ENCODE peak calls at places on chromosomes 1 and 21, in nine cellular contexts. G, D, E, P, H, Q, I, R and M are unnamed samples.

GRCh38 chr1:63827411-63828321 is 53.8 kb downstream of the ROR1 start:
- DNase-seq in G (no peak), D (peak; percentile 84), E (no peak), P (no peak), H (no peak), Q (no peak), I (no peak), R (no peak), M (no peak)

GRCh38 chr21:16195896-16196443 is 466.2 kb downstream of the USP25 start:
- DNase-seq in G (no peak), D (peak; percentile 30), E (no peak), P (no peak), H (no peak), Q (peak; percentile 48), I (no peak), R (no peak), M (no peak)

GRCh38 chr1:172971241-172971640 is 79.5 kb downstream of the TNFSF18 start:
- DNase-seq in G (no peak), D (no peak), E (no peak), P (peak; percentile 58), H (no peak), Q (no peak), I (no peak), R (no peak), M (no peak)

GRCh38 chr21:37878946-37879660 is 37.2 kb downstream of the KCNJ6 start:
- DNase-seq in G (no peak), D (peak; percentile 86), E (no peak), P (no peak), H (no peak), Q (peak; percentile 79), I (no peak), R (no peak), M (no peak)

GRCh38 chr1:172883387-172883791 is 167.4 kb downstream of the TNFSF18 start:
- DNase-seq in G (no peak), D (peak; percentile 69), E (no peak), P (peak; percentile 48), H (no peak), Q (no peak), I (no peak), R (no peak), M (no peak)

GRCh38 chr1:63155437-63155836 is 166.9 kb upstream of the FOXD3 start:
- DNase-seq in G (no peak), D (no peak), E (no peak), P (no peak), H (no peak), Q (no peak), I (no peak), R (no peak), M (no peak)

GRCh38 chr1:61388586-61388985 is 306.2 kb downstream of the NFIA start:
- DNase-seq in G (no peak), D (peak; percentile 27), E (peak; percentile 10), P (no peak), H (no peak), Q (peak; percentile 81), I (no peak), R (no peak), M (peak; percentile 17)

GRCh38 chr1:187264995-187265602 is 436.4 kb downstream of the PLA2G4A start:
- DNase-seq in G (peak; percentile 37), D (peak; percentile 86), E (no peak), P (no peak), H (no peak), Q (peak; percentile 75), I (no peak), R (peak; percentile 76), M (peak; percentile 27)

GRCh38 chr1:167137285-167138192 is 43.7 kb downstream of the STYXL2 start:
- DNase-seq in G (no peak), D (no peak), E (no peak), P (no peak), H (no peak), Q (no peak), I (no peak), R (no peak), M (no peak)

GRCh38 chr1:155913969-155914757 is 3.0 kb upstream of the RIT1 start:
- DNase-seq in G (no peak), D (peak; percentile 56), E (no peak), P (peak; percentile 50), H (no peak), Q (peak; percentile 26), I (no peak), R (no peak), M (no peak)

GRCh38 chr1:165222580-165222979 is 133.9 kb downstream of the LMX1A start:
- DNase-seq in G (no peak), D (no peak), E (no peak), P (no peak), H (no peak), Q (no peak), I (no peak), R (no peak), M (no peak)

GRCh38 chr1:33634806-33635205 is 162.4 kb downstream of the ZSCAN20 start:
- DNase-seq in G (peak; percentile 62), D (peak; percentile 53), E (no peak), P (peak; percentile 86), H (no peak), Q (peak; percentile 7), I (no peak), R (no peak), M (no peak)

GRCh38 chr1:242081446-242081845 is 82.5 kb upstream of the MAP1LC3C start:
- DNase-seq in G (no peak), D (peak; percentile 24), E (no peak), P (no peak), H (no peak), Q (peak; percentile 55), I (no peak), R (no peak), M (no peak)

GRCh38 chr1:212162635-212163034 is 122.6 kb upstream of the PPP2R5A start:
- DNase-seq in G (no peak), D (peak; percentile 60), E (peak; percentile 16), P (peak; percentile 65), H (peak; percentile 22), Q (peak; percentile 71), I (peak; percentile 51), R (no peak), M (peak; percentile 29)

GRCh38 chr1:58628987-58629598 is 52.0 kb upstream of the TACSTD2 start:
- DNase-seq in G (no peak), D (peak; percentile 21), E (no peak), P (no peak), H (no peak), Q (peak; percentile 19), I (no peak), R (no peak), M (no peak)

GRCh38 chr21:41926068-41926806 is 27.6 kb downstream of the C2CD2 start:
- DNase-seq in G (peak; percentile 82), D (peak; percentile 76), E (no peak), P (peak; percentile 76), H (peak; percentile 19), Q (peak; percentile 73), I (peak; percentile 49), R (peak; percentile 14), M (no peak)

GRCh38 chr1:168863647-168864234 is 134.7 kb upstream of the DPT start:
- DNase-seq in G (no peak), D (no peak), E (no peak), P (no peak), H (no peak), Q (no peak), I (no peak), R (peak; percentile 99), M (no peak)

GRCh38 chr21:46322351-46323226 is 1.1 kb downstream of the C21orf58 start:
- DNase-seq in G (peak; percentile 28), D (peak; percentile 77), E (no peak), P (peak; percentile 88), H (no peak), Q (peak; percentile 46), I (no peak), R (no peak), M (no peak)

GRCh38 chr1:230210326-230210978 is 143.4 kb downstream of the GALNT2 start:
- DNase-seq in G (no peak), D (no peak), E (no peak), P (no peak), H (no peak), Q (peak; percentile 30), I (no peak), R (no peak), M (no peak)

GRCh38 chr1:8206397-8206796 is 111.5 kb upstream of the SLC45A1 start:
- DNase-seq in G (no peak), D (no peak), E (no peak), P (no peak), H (no peak), Q (no peak), I (no peak), R (no peak), M (no peak)

GRCh38 chr1:92480200-92480812 is 6.4 kb downstream of the GFI1 start:
- DNase-seq in G (no peak), D (peak; percentile 8), E (no peak), P (no peak), H (no peak), Q (no peak), I (no peak), R (no peak), M (no peak)

GRCh38 chr1:171179323-171180227 is 5.5 kb upstream of the FMO2 start:
- DNase-seq in G (no peak), D (no peak), E (no peak), P (no peak), H (no peak), Q (no peak), I (no peak), R (no peak), M (no peak)

GRCh38 chr1:244857761-244858160 is 6.6 kb downstream of the HNRNPU start:
- DNase-seq in G (no peak), D (no peak), E (no peak), P (no peak), H (no peak), Q (no peak), I (no peak), R (no peak), M (no peak)
- H3K4me3 ChIP-seq in G (no peak overlapping the region), D (no peak overlapping the region), E (no peak overlapping the region), P (no peak overlapping the region), H (no peak overlapping the region), Q (no peak overlapping the region), I (no peak overlapping the region), R (no peak overlapping the region), M (no peak overlapping the region)

GRCh38 chr21:33127154-33127893 is 57.4 kb downstream of the OLIG1 start:
- DNase-seq in G (peak; percentile 54), D (peak; percentile 76), E (no peak), P (no peak), H (peak; percentile 62), Q (peak; percentile 67), I (no peak), R (no peak), M (peak; percentile 24)
- H3K4me3 ChIP-seq in G (no peak overlapping the region), D (peak overlapping the region; percentile 67), E (peak overlapping the region; percentile 9), P (peak overlapping the region; percentile 66), H (peak overlapping the region; percentile 22), Q (peak overlapping the region; percentile 13), I (no peak overlapping the region), R (no peak overlapping the region), M (peak overlapping the region; percentile 45)

GRCh38 chr1:59903136-59903754 is 23.3 kb downstream of the CYP2J2 start:
- DNase-seq in G (peak; percentile 53), D (peak; percentile 29), E (no peak), P (peak; percentile 74), H (no peak), Q (peak; percentile 6), I (no peak), R (no peak), M (no peak)
- H3K4me3 ChIP-seq in G (no peak overlapping the region), D (no peak overlapping the region), E (no peak overlapping the region), P (no peak overlapping the region), H (no peak overlapping the region), Q (no peak overlapping the region), I (no peak overlapping the region), R (no peak overlapping the region), M (no peak overlapping the region)

GRCh38 chr21:32645261-32646182 is 33.3 kb upstream of the CFAP298 start:
- DNase-seq in G (no peak), D (no peak), E (no peak), P (no peak), H (no peak), Q (no peak), I (no peak), R (no peak), M (no peak)
- H3K4me3 ChIP-seq in G (no peak overlapping the region), D (no peak overlapping the region), E (no peak overlapping the region), P (no peak overlapping the region), H (no peak overlapping the region), Q (no peak overlapping the region), I (no peak overlapping the region), R (no peak overlapping the region), M (no peak overlapping the region)